ENCODE peak calls at places on chromosome 10, in four cellular contexts. H, W, C and I are unnamed samples.

GRCh38 chr10:84825330-84825729 is 496.9 kb downstream of the CCSER2 start:
- DNase-seq in H (no peak), W (no peak), C (peak; percentile 12), I (no peak)

GRCh38 chr10:34018129-34018528 is 683.7 kb upstream of the NRP1 start:
- DNase-seq in H (no peak), W (no peak), C (peak; percentile 26), I (no peak)

GRCh38 chr10:9331583-9332008 is 1277.1 kb downstream of the GATA3 start:
- DNase-seq in H (no peak), W (no peak), C (peak; percentile 65), I (no peak)

GRCh38 chr10:5582736-5583135 is 58.0 kb downstream of the CALML3 start:
- DNase-seq in H (no peak), W (no peak), C (no peak), I (no peak)

GRCh38 chr10:118790058-118790457 is 35.3 kb upstream of the CACUL1 start:
- DNase-seq in H (no peak), W (no peak), C (no peak), I (no peak)

GRCh38 chr10:28375399-28376354 is 72.8 kb upstream of the MPP7 start:
- DNase-seq in H (no peak), W (no peak), C (peak; percentile 74), I (no peak)

GRCh38 chr10:70379581-70380176 is 2.7 kb downstream of the LRRC20 start:
- DNase-seq in H (no peak), W (no peak), C (no peak), I (no peak)

GRCh38 chr10:75379234-75379724 is 22.3 kb downstream of the ZNF503 start:
- DNase-seq in H (no peak), W (no peak), C (no peak), I (no peak)

GRCh38 chr10:28467615-28468014 is 65.3 kb upstream of the WAC start:
- DNase-seq in H (no peak), W (no peak), C (no peak), I (no peak)

GRCh38 chr10:64376169-64376568 is 855.0 kb downstream of the REEP3 start:
- DNase-seq in H (no peak), W (no peak), C (no peak), I (no peak)
- TF ChIP-seq CTCF in H (no peak), W (no peak), C (no peak), I (peak; percentile 19)

DNA sequence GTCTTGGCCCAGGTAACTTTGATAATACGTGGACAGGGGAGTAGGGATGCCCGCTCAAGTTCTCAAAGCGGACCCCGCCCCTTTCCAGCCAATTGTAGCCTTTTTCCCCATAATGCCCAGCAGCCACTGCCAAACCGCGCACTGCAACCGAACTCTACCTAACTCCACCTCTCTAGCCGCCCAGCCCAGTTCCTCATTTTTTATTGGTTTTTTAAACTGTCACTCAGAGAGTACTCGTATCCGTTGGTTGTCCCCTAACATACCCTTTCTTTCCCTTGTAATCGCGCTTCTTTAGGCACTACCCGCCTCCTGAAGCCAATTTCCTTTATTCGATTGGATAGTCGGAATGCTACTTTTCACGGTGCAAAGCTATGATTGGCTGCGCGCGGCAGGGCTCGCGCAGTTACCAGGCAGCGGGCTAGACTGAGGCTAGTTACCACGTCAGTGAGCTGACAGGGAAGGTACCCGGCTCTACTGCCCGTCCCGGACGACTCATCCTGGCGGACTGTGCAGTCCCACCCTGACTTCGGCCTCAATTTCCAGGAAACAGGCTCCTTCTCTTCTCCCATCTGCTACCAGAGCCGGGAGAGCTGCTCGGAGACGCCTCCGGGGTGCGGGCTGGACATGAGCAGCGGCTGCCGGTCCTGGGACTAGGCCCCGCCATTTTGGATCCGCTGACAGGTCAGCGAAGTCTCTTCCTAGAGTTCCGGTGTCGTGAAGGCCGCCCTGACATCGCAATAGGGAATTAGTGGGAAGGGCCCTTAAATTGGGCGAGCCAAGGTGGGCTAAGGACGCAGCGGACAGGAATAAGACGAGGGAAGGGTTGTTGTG is at the start of gene GBF1:
- DNase-seq in H (peak; percentile 88), W (peak; percentile 94), C (peak; percentile 100), I (peak; percentile 94)
- TF ChIP-seq POLR2A in H (peak; percentile 95), W (peak; percentile 94), C (peak; percentile 97), I (peak; percentile 97)

DNA sequence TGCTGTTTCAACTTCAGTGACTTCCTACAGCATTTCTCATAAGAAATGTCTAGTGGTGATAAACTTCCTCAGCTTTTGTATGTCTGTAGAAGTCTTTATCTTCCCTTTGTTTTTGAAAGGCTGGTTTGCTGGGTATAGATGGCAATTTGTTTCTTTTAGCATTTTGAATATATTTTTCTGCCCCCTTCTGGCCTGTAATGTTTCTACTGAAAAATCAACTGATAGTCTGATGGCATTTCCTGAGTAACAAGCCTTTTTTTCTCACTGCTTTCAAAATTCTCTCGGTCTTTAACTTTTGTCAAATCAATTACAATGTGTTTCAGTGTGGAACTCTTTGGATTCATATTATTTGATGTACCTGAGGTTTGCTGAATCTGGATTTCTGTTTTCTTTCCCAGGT is 487.1 kb downstream of the ATRNL1 start:
- DNase-seq in H (no peak), W (no peak), C (no peak), I (no peak)
- TF ChIP-seq CTCF in H (no peak), W (no peak), C (no peak), I (no peak)

DNA sequence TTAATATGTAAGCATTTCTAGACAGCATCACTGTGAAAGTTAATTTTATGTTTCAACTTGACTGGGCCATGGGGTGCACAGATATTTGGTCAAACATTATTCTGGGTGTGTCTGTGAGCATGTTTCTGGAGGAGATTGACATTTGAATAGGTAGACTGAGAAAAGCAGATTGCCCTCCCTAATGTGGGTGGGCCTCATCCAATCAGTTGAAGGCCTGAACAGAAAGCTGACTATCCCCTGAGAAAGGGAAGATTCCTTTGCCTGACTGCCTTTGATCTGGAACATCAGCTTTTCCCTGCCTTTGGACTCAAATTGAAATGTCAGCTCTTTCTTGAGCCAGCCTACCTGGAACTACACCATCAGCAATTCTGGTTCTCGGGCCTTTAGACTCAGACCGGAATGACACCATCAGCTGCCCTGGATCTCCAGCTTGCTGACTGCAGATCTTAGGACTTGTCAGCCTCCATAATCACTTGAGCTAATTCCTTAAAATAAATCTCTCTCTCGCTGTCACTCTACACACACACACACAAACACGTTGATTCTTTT is 5.7 kb upstream of the RPP30 start:
- DNase-seq in H (no peak), W (no peak), C (no peak), I (no peak)
- TF ChIP-seq POLR2A in H (no peak), W (no peak), C (no peak), I (no peak)

GRCh38 chr10:46325021-46325420 is 38.2 kb downstream of the ANTXRL start:
- DNase-seq in H (no peak), W (no peak), C (peak; percentile 14), I (no peak)
- TF ChIP-seq CTCF in H (no peak), W (peak; percentile 35), C (peak; percentile 45), I (peak; percentile 3)

DNA sequence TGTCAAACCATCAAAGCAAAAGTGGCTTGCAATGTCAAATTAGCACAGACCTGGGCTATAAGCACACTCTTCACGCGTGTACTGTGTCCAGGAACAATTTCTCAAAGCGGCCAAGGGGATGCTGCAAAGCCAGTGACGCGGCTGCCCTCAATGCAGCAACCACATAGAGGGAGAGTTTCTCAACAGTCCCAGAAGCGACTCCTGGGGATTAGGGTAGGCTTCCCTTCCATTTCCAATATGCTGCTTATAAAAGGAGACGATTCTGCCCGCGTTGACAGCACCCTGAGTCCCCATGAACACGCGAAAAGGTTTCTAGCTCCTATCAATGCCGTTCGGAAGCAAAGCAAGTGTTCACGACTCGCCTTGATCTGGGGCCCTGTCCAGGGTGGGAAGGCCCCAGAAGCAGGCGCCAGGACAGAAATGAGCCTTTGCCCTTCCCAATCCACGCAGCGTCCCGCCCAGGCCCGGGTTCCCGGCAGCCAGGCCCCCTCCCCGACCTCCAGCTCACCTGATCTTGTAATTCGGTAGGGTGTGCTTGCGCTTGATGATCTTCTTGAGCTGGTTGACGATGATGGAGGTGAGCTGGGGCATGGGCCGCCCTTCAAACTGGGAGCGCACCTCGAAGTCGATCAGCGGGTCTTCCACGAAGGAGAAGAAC is 1.3 kb downstream of the PDZD8 start:
- DNase-seq in H (peak; percentile 42), W (peak; percentile 58), C (peak; percentile 51), I (peak; percentile 68)
- TF ChIP-seq POLR2A in H (no peak), W (no peak), C (no peak), I (peak; percentile 64)

GRCh38 chr10:79102056-79102874 is 33.5 kb downstream of the ZMIZ1 start:
- DNase-seq in H (peak; percentile 84), W (peak; percentile 78), C (peak; percentile 66), I (no peak)
- TF ChIP-seq CTCF in H (no peak), W (no peak), C (peak; percentile 8), I (no peak)

DNA sequence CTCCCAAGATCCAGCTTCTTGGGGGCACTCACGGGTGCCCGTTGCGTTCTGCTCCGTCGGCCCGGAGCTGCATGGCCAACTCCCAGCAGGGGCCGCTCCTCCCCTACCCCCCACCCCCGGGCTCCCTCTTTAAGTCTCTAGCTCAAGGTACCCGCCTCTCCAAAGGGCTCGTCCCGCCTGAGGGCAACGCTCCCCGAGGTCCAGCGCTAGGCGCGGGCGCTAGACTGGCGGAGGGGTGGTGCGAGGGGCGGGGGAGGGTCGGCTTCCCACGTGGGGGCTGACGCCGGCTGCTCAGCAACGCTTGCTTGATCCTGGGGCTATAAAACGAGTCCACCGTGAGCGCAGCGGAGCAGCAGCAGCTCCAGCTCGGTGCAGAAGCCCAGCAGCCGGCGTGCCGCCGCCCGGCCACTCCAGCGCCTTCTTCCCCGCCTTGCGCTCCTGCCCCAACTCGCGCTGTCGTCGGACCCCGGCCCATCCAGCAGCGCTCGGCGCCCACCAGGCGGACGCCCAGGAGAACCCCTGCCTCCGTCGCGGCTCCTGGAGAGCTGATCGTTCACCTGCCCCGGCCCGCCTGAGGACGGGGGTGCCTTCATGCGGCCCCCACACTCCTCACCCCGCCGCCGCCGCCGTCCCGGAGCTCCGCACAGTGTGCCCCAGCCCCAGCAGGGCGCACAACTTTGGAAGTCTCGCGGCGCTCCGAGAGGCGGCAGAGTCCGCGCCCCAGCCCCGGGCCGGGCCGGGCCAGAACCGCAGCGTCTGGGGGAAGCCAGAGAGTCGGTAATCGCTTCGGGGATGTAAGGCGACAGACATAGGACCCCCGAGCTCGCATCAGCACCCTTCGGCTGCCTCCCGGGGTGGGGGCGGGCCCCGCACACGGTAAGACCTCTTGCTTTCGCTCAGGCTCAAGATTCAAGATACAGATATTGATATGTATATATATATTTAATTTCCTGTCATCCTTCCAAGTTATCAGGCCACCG is at the start of gene ADRA2A:
- DNase-seq in H (peak; percentile 82), W (peak; percentile 21), C (peak; percentile 15), I (peak; percentile 55)
- TF ChIP-seq POLR2A in H (peak; percentile 35), W (no peak), C (no peak), I (peak; percentile 22)